ENCODE peak calls at places on chromosomes 6 and 20, in five cellular contexts. C, S, W, J and P are unnamed samples.

GRCh38 chr6:97085772-97086171 is 161.2 kb downstream of the KLHL32 start:
- DNase-seq in W (no peak), S (no peak), C (no peak), J (no peak), P (no peak)

GRCh38 chr6:114650891-114651290 is 308.1 kb upstream of the HS3ST5 start:
- DNase-seq in J (no peak), S (no peak), W (no peak), C (no peak), P (no peak)

GRCh38 chr20:62045529-62046277 is 20.0 kb downstream of the TAF4 start:
- DNase-seq in C (no peak), S (no peak), J (no peak), W (no peak), P (no peak)

GRCh38 chr20:17226410-17227198 is at the start of gene PCSK2:
- DNase-seq in S (no peak), J (no peak), C (peak), W (peak), P (no peak)

GRCh38 chr6:71103150-71103549 is 146.3 kb upstream of the B3GAT2 start:
- DNase-seq in J (no peak), C (no peak), S (no peak), W (no peak), P (no peak)

GRCh38 chr6:21505574-21505990 is 88.0 kb upstream of the SOX4 start:
- DNase-seq in S (peak), W (no peak), J (no peak), C (no peak), P (no peak)

GRCh38 chr20:16488086-16488485 is 85.2 kb downstream of the KIF16B start:
- DNase-seq in C (no peak), W (no peak), S (no peak), J (no peak), P (no peak)

GRCh38 chr6:116369540-116370327 is 1.0 kb upstream of the DSE start:
- DNase-seq in C (no peak), S (no peak), W (no peak), J (no peak), P (no peak)

GRCh38 chr20:62433655-62434054 is 6.3 kb upstream of the RBBP8NL start:
- DNase-seq in S (no peak), C (no peak), J (no peak), W (no peak), P (no peak)

GRCh38 chr20:46546293-46546692 is 4.2 kb downstream of the OCSTAMP start:
- DNase-seq in W (no peak), J (no peak), C (peak), S (no peak), P (no peak)

GRCh38 chr20:44496976-44497375 is 21.3 kb downstream of the TTPAL start:
- DNase-seq in S (no peak), J (no peak), C (no peak), W (no peak), P (peak)

GRCh38 chr20:373171-373890 is 7.2 kb upstream of the TRIB3 start:
- DNase-seq in J (no peak), C (peak), W (no peak), S (peak), P (peak)

GRCh38 chr6:135853227-135853626 is 1.7 kb downstream of the PDE7B start:
- DNase-seq in J (no peak), C (no peak), W (no peak), S (no peak), P (no peak)

GRCh38 chr6:34938268-34938667 is 49.2 kb downstream of the ANKS1A start:
- DNase-seq in C (no peak), W (no peak), S (no peak), J (no peak), P (no peak)

GRCh38 chr6:158777510-158777909 is 41.7 kb downstream of the EZR start:
- DNase-seq in C (no peak), W (no peak), S (no peak), J (no peak), P (no peak)

GRCh38 chr6:116019428-116019827 is 41.3 kb downstream of the FRK start:
- DNase-seq in C (peak), S (no peak), J (peak), W (no peak), P (no peak)

GRCh38 chr6:158825038-158825950 is 6.1 kb upstream of the EZR start:
- DNase-seq in J (no peak), S (no peak), C (no peak), W (no peak), P (no peak)

GRCh38 chr6:126657556-126658129 is 317.7 kb downstream of the CENPW start:
- DNase-seq in J (no peak), W (no peak), C (no peak), S (peak), P (peak)
- TF ChIP-seq SP1 in J (no peak), W (no peak), C (no peak), S (no peak), P (no peak)

GRCh38 chr20:57649617-57650015 is 29.4 kb upstream of the ZBP1 start:
- DNase-seq in J (no peak), S (no peak), W (no peak), C (no peak), P (no peak)
- TF ChIP-seq SIN3A in J (no peak), S (no peak), W (no peak), C (no peak), P (no peak)

DNA sequence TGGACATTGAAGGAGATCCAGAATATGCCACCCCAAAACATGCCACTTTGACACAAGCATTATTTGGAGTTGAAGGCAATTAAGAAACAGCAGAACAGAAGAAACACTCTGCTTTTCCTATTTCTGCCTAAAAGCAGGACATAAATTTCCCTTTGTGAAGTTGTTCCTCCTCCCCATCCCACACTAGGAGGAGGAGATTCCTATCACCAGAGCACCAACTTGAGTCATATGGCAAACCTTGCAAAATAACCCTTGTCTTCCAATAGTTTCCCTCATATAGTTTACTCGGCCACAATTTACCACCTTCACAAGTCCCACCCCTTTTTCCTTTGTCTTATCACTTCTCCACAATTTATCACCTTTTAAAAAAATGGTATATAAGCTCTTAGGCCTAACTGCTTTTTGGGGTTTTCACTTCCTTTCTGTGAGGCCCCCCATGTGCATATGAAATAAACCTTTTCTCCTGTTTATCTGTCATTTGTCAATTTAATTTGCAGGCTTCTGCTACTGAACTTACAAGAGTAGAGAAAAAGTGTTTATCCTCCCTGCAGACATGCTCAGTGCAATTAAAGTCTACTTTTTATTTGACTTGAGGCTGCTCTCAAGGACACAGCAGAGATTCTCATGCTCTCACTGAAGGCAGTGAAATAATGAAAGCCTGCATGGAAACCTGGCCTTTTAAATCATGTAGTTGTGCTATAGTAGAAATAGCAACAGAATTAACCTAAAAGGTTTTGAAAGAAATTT is 2.8 kb upstream of the RAB23 start:
- DNase-seq in C (no peak), W (no peak), S (no peak), J (no peak), P (no peak)
- TF ChIP-seq JUND in C (peak), W (no peak), S (no peak), J (no peak), P (no peak)

DNA sequence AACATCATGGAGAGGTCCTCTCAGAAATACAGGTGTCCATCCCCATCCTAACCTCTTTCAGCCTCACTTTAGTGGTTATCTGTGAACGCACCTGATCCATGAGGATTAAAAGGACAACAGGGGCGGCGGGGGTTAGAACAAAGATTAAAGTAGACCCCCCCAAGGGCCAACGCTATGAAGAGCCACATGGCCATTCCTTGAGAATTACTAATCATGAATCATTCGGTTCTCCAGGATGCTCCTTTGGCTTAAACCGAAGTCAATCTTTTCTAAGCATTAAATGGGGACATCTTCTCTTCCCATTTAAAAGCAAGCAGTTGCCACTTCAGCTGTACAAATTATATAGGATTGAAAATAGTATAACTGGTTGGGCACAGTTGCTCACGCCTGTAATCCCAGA is 212.4 kb downstream of the GMPR start:
- DNase-seq in J (no peak), S (no peak), C (no peak), W (no peak), P (no peak)
- TF ChIP-seq SP1 in J (no peak), S (no peak), C (no peak), W (no peak), P (no peak)

GRCh38 chr6:126312013-126312665 is 27.8 kb upstream of the CENPW start:
- DNase-seq in W (no peak), S (peak), J (no peak), C (peak), P (peak)
- TF ChIP-seq SIN3A in W (no peak), S (no peak), J (no peak), C (no peak), P (no peak)